ENCODE peak calls at places on chromosomes 4 and X, in four cellular contexts. D, S, L and F are unnamed samples.
A peak's percentile ranks its signal among the peaks of the same experiment; 100 is the strongest.

GRCh38 chr4:38383646-38384121 is 280.3 kb upstream of the KLF3 start:
- DNase-seq in S (no peak), L (no peak), D (no peak), F (no peak)

GRCh38 chrX:93538575-93538974 is 134.8 kb downstream of the NAP1L3 start:
- DNase-seq in L (no peak), D (no peak), S (no peak), F (no peak)

GRCh38 chr4:184348311-184349233 is 125.8 kb downstream of the IRF2 start:
- DNase-seq in L (peak; percentile 90), D (no peak), S (no peak), F (no peak)

GRCh38 chrX:21683910-21684309 is 25.8 kb upstream of the KLHL34 start:
- DNase-seq in S (no peak), L (peak; percentile 74), D (no peak), F (no peak)

GRCh38 chr4:41216294-41217019 is 2.1 kb upstream of the APBB2 start:
- DNase-seq in L (peak; percentile 57), D (peak; percentile 69), S (peak; percentile 93), F (peak; percentile 73)

GRCh38 chrX:153668423-153669173 is 5.0 kb downstream of the PNCK start:
- DNase-seq in D (no peak), S (no peak), L (no peak), F (no peak)

GRCh38 chr4:179867300-179867878 is 2375.8 kb upstream of the TENM3 start:
- DNase-seq in S (peak; percentile 91), L (peak; percentile 57), D (peak; percentile 64), F (peak; percentile 46)

GRCh38 chr4:140153744-140154571 is at the start of gene MAML3:
- DNase-seq in L (peak; percentile 96), D (peak; percentile 93), S (peak; percentile 89), F (peak; percentile 96)

GRCh38 chr4:82515705-82516104 is 46.1 kb downstream of the TMEM150C start:
- DNase-seq in L (peak; percentile 63), D (no peak), S (no peak), F (no peak)

GRCh38 chrX:17500145-17500579 is 125.2 kb downstream of the NHS start:
- DNase-seq in L (peak; percentile 64), S (no peak), D (no peak), F (no peak)

GRCh38 chr4:15202481-15202880 is 200.2 kb downstream of the CPEB2 start:
- DNase-seq in S (no peak), L (peak; percentile 23), D (no peak), F (no peak)

GRCh38 chrX:110218591-110218990 is 99.3 kb downstream of the AMMECR1 start:
- DNase-seq in L (peak; percentile 67), S (no peak), D (no peak), F (peak; percentile 10)

GRCh38 chr4:123937612-123938011 is 541.0 kb downstream of the SPRY1 start:
- DNase-seq in L (no peak), D (no peak), S (no peak), F (no peak)

GRCh38 chrX:99603076-99603814 is 806.8 kb downstream of the PCDH19 start:
- DNase-seq in D (no peak), L (no peak), S (no peak), F (no peak)

GRCh38 chr4:162410854-162411253 is 247.1 kb upstream of the FSTL5 start:
- DNase-seq in D (no peak), S (no peak), L (no peak), F (no peak)

GRCh38 chr4:32215277-32215676 is 1495.1 kb downstream of the PCDH7 start:
- DNase-seq in D (no peak), S (no peak), L (no peak), F (no peak)

GRCh38 chr4:4984186-4984585 is 35.1 kb downstream of the CYTL1 start:
- DNase-seq in S (peak; percentile 43), D (no peak), L (no peak), F (peak; percentile 75)

GRCh38 chr4:164304240-164304639 is 449.7 kb upstream of the SMIM31 start:
- DNase-seq in L (no peak), D (no peak), S (no peak), F (no peak)

GRCh38 chrX:134734343-134735001 is 76.2 kb upstream of the PLAC1 start:
- DNase-seq in S (no peak), L (peak; percentile 80), D (no peak), F (no peak)

GRCh38 chrX:2266445-2267349 is 234.1 kb downstream of the DHRSX start:
- DNase-seq in S (no peak), L (no peak), D (no peak), F (no peak)

GRCh38 chr4:139229534-139230039 is 50.4 kb downstream of the MGARP start:
- DNase-seq in L (peak; percentile 68), D (no peak), S (no peak), F (peak; percentile 21)

GRCh38 chr4:147828361-147828760 is 96.5 kb downstream of the ARHGAP10 start:
- DNase-seq in S (no peak), D (no peak), L (peak; percentile 56), F (peak; percentile 63)
- H4K8ac ChIP-seq in S (no peak overlapping the region), D (no peak overlapping the region), L (no peak overlapping the region), F (no peak overlapping the region)

DNA sequence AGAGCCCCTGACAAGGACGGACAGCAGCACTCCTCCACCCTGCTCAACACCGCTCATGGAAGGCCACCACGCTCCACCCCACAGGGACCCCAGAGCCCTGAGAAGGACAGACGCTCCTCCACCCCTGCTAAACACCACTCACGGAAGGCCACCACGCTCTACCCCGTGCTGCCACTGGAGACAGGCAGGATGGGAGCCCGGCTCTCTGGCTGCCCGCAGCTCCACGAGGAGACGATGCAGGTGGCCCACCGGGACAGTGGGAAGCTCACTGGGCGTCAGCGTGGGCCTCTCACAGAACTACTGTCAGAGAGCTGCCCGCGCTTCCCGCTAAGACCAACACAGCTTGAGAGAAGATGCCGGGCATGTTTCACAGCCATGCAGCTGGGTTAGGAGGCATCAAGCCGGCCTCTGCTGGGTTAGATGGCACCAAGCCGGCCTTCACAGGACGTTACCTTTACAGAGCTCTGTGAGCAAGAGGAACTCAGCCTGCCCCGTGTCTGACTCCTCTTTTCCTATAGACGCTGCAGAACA is 20.8 kb downstream of the GAK start:
- DNase-seq in L (no peak), D (no peak), S (no peak), F (no peak)
- H3K79me1 ChIP-seq in L (peaks cover 68% of the 10 kb centered on the region), D (peaks cover 19% of the 10 kb centered on the region), S (peaks cover 4% of the 10 kb centered on the region), F (no peaks in the 10 kb centered on the region)

GRCh38 chr4:81003549-81004240 is 26.8 kb upstream of the BMP3 start:
- DNase-seq in L (no peak), S (no peak), D (no peak), F (no peak)
- H3K4me2 ChIP-seq in L (no peak overlapping the region), S (no peak overlapping the region), D (no peak overlapping the region), F (no peak overlapping the region)

DNA sequence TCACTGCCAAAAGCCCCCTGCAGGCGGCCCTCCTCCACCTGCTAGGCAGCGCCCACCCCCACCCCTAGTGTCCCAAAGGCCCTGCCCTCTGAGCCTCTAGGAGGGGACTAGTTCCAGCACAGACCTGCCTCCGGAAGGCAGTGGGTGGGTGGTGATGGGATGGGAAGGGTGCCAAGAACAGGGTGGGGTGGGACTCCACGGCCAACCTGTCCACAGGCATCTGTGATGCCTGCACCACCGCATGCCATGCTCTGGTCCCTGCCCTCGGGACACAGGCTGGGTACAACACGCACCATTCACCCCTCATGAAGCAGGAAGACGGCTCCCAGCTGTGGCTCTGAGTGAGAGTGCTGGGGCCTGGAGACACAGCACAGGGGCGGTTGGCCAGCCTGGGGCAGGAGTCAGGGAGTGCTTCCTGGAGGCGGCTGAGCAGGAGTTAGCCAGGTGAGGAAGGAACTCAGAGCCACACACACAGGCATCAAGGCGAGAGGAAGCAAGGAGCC is 243.1 kb upstream of the PSAPL1 start:
- DNase-seq in L (no peak), S (no peak), D (no peak), F (no peak)
- H4K8ac ChIP-seq in L (no peak overlapping the region), S (no peak overlapping the region), D (no peak overlapping the region), F (no peak overlapping the region)

GRCh38 chr4:26060286-26060685 is 146.3 kb downstream of the SMIM20 start:
- DNase-seq in S (no peak), D (no peak), L (peak; percentile 69), F (peak; percentile 24)

GRCh38 chr4:26065833-26066232 is 151.8 kb downstream of the SMIM20 start:
- DNase-seq in L (no peak), S (no peak), D (no peak), F (no peak)

GRCh38 chr4:26061248-26061986 is 147.4 kb downstream of the SMIM20 start:
- DNase-seq in D (no peak), S (peak; percentile 72), L (peak; percentile 60), F (peak; percentile 63)

GRCh38 chr4:26059391-26060154 is 145.6 kb downstream of the SMIM20 start:
- DNase-seq in S (no peak), D (no peak), L (no peak), F (no peak)

DNA sequence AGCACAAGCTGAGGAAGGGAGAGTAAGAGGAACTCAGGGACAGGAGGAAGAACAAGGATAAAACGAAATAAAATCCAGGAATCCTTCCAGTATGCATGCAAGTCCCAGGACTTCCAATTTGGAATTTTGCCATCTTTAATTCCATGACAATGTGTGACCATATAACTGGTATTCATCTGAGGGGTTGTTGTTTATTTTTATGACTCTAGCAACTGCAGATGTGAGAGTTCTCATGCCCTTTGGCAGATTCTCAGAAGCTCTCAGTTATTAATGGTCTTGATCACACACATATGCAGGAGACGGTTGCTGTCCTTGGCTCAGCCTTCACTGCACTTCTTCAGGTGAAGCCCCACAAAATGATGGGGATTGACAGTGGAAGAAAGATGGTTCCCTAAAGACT is 148.2 kb downstream of the SMIM20 start:
- DNase-seq in L (peak; percentile 74), D (no peak), S (no peak), F (no peak)
- H3K79me1 ChIP-seq in L (no peaks in the 10 kb centered on the region), D (no peaks in the 10 kb centered on the region), S (no peaks in the 10 kb centered on the region), F (no peaks in the 10 kb centered on the region)

GRCh38 chr4:76659103-76659490 is 224.1 kb downstream of the SHROOM3 start:
- DNase-seq in D (no peak), L (peak; percentile 55), S (no peak), F (no peak)
- H3K4me2 ChIP-seq in D (no peak overlapping the region), L (peak overlapping the region; percentile 69), S (no peak overlapping the region), F (no peak overlapping the region)

DNA sequence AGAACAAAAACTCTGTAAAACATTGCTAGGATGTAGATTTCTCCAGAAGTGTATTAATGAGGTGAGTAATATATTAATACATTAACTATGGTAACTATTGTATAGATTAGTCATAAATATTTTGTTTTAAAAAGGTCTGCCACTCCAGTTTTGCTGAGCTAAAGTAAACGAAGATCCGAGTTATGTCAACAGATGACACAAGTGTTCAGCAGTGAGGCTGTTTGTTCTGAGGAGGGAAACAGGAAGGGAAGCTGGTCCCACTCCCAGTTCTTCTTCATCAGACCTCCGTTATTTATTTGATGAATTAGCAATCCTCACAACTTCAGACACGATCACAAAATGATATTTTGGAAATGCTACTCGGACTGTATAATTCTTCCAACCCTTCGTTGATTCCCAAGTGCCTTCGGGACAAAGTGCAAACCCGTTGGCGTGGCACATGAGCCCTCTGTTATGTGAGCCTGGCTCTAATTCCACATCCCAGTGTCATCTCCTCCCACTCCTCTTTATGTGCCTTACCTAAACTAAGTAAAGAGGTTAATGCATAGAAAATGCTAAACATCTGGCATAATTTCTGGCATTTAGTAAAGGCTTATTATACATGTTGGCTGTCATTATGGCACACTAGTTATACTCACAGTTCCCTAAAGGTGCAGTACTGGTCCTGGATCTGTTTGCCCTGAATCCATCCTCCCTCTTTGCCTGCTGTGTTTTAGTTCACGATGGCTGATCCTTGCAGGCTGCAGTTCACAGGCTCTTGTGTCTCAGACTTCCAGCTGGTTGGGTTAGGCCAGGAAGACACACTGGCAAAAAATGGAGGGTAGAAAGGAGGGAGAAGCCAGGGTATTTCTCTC is 190.6 kb upstream of the LNX1 start:
- DNase-seq in L (peak; percentile 90), S (no peak), D (no peak), F (no peak)
- H4K8ac ChIP-seq in L (peak overlapping the region; percentile 74), S (no peak overlapping the region), D (no peak overlapping the region), F (no peak overlapping the region)